ENCODE peak calls at places on chromosomes 16 and 17, in nine cellular contexts. P is CD4-positive, alpha-beta T cell; L is activated CD4-positive, alpha-beta T cell treated with anti-CD3 and anti-CD28 coated beads for 36 hours; B is stimulated activated CD8-positive, alpha-beta memory T cell treated with anti-CD3 and anti-CD28 coated beads, Interleukin-7, amount 100 ng/mL, for 1 hour; K is neural progenitor cell; Q is NCI-H1694 treated with DMSO at 0.1 percent for 48 hours; A is cardiac fibroblast; J is EL; V is amygdala. S is an unnamed sample.

GRCh38 chr17:1898332-1898731 is 68.5 kb downstream of the RPA1 start:
- DNase-seq in L (no peak), K (no peak), Q (no peak), B (no peak), J (no peak), V (no peak), P (no peak), A (no peak), S (no peak)

GRCh38 chr17:933168-934083 is 46.1 kb downstream of the NXN start:
- DNase-seq in P (no peak), B (no peak), J (peak; percentile 98), Q (no peak), V (no peak), K (peak; percentile 61), A (peak; percentile 84), L (no peak), S (no peak)

GRCh38 chr16:70432800-70433455 is 6.0 kb downstream of the ST3GAL2 start:
- DNase-seq in L (no peak), J (peak; percentile 73), Q (no peak), V (no peak), A (no peak), K (no peak), P (no peak), B (no peak), S (peak; percentile 49)

GRCh38 chr16:81376880-81377279 is 62.1 kb downstream of the GAN start:
- DNase-seq in B (no peak), Q (no peak), A (no peak), L (peak; percentile 73), P (no peak), V (no peak), J (no peak), K (no peak), S (no peak)

GRCh38 chr17:2435181-2435741 is 34.4 kb upstream of the MNT start:
- DNase-seq in K (peak; percentile 58), A (no peak), V (peak; percentile 55), L (no peak), B (no peak), P (no peak), J (no peak), Q (peak; percentile 56), S (no peak)

GRCh38 chr16:13402601-13403000 is 501.2 kb downstream of the SHISA9 start:
- DNase-seq in Q (no peak), V (no peak), A (no peak), B (no peak), K (no peak), L (no peak), J (no peak), P (no peak), S (no peak)

GRCh38 chr17:69084911-69085310 is 24.2 kb upstream of the ABCA9 start:
- DNase-seq in J (no peak), Q (no peak), P (no peak), A (peak; percentile 14), K (peak; percentile 68), V (no peak), L (no peak), B (no peak), S (no peak)

GRCh38 chr16:23185661-23186060 is 3.1 kb downstream of the SCNN1G start:
- DNase-seq in K (no peak), V (no peak), B (no peak), L (no peak), A (no peak), P (no peak), Q (peak; percentile 55), J (no peak), S (no peak)

GRCh38 chr17:66923881-66924280 is 40.6 kb upstream of the CACNG4 start:
- DNase-seq in B (no peak), P (no peak), Q (no peak), A (no peak), K (no peak), L (no peak), J (no peak), V (no peak), S (no peak)

GRCh38 chr17:50100480-50100883 is 5.3 kb downstream of the PDK2 start:
- DNase-seq in V (no peak), P (no peak), A (no peak), L (no peak), J (no peak), K (no peak), B (no peak), Q (no peak), S (no peak)

GRCh38 chr17:75073618-75074047 is 14.1 kb upstream of the SLC16A5 start:
- DNase-seq in V (no peak), A (no peak), Q (no peak), J (no peak), P (no peak), B (no peak), K (no peak), L (no peak), S (no peak)

GRCh38 chr17:50219939-50220465 is 18.6 kb upstream of the COL1A1 start:
- DNase-seq in J (peak; percentile 69), K (peak; percentile 90), V (no peak), A (peak; percentile 89), Q (no peak), L (no peak), B (no peak), P (no peak), S (no peak)

GRCh38 chr16:3467920-3468319 is 24.4 kb downstream of the NAA60 start:
- DNase-seq in V (no peak), L (peak; percentile 26), J (peak; percentile 48), A (peak; percentile 47), K (no peak), B (no peak), Q (no peak), P (no peak), S (no peak)

GRCh38 chr17:54307326-54307725 is 484.6 kb downstream of the KIF2B start:
- DNase-seq in V (no peak), B (no peak), J (no peak), L (no peak), Q (no peak), P (no peak), A (peak; percentile 2), K (no peak), S (no peak)

GRCh38 chr17:19753661-19754463 is 5.8 kb upstream of the ALDH3A1 start:
- DNase-seq in Q (peak; percentile 49), K (peak; percentile 26), B (no peak), V (peak; percentile 54), A (no peak), L (no peak), J (peak; percentile 29), P (no peak), S (no peak)

GRCh38 chr17:8832711-8833352 is 33.7 kb upstream of the MFSD6L start:
- DNase-seq in Q (peak; percentile 47), B (no peak), V (no peak), J (peak; percentile 8), A (no peak), K (peak; percentile 75), P (no peak), L (peak; percentile 69), S (no peak)

GRCh38 chr17:81951785-81952684 is 5.0 kb upstream of the MYADML2 start:
- DNase-seq in Q (no peak), K (no peak), L (no peak), J (no peak), A (no peak), P (no peak), B (no peak), V (no peak), S (no peak)

GRCh38 chr16:2614761-2615191 is 67.5 kb upstream of the KCTD5 start:
- DNase-seq in J (no peak), K (no peak), L (peak; percentile 2), Q (no peak), P (no peak), A (no peak), V (no peak), B (no peak), S (no peak)

GRCh38 chr16:70416748-70417616 is 21.9 kb downstream of the ST3GAL2 start:
- DNase-seq in B (no peak), A (no peak), V (no peak), K (no peak), P (no peak), L (no peak), J (no peak), Q (no peak), S (no peak)

GRCh38 chr16:89864421-89864820 is 9.0 kb upstream of the TCF25 start:
- DNase-seq in A (peak; percentile 55), L (peak; percentile 41), P (no peak), V (no peak), J (peak; percentile 37), Q (no peak), B (no peak), K (no peak), S (no peak)

GRCh38 chr17:8532021-8532420 is 96.3 kb downstream of the NDEL1 start:
- DNase-seq in A (peak; percentile 29), L (no peak), J (no peak), Q (no peak), P (no peak), V (no peak), K (no peak), B (no peak), S (no peak)

GRCh38 chr16:16028311-16028999 is 79.0 kb downstream of the ABCC1 start:
- DNase-seq in V (no peak), P (no peak), A (no peak), L (no peak), B (no peak), Q (no peak), J (no peak), K (no peak), S (no peak)

GRCh38 chr17:79563237-79564013 is 47.4 kb downstream of the RBFOX3 start:
- DNase-seq in K (no peak), J (peak; percentile 33), B (no peak), L (no peak), P (no peak), V (no peak), A (peak; percentile 43), Q (no peak), S (no peak)

GRCh38 chr17:13293421-13293820 is 275.6 kb upstream of the ELAC2 start:
- DNase-seq in V (no peak), A (no peak), K (no peak), Q (no peak), P (no peak), B (no peak), J (no peak), L (no peak), S (no peak)

GRCh38 chr16:24139282-24139681 is 116.9 kb upstream of the CACNG3 start:
- DNase-seq in Q (no peak), A (no peak), K (no peak), J (no peak), V (no peak), B (no peak), L (peak; percentile 27), P (no peak), S (no peak)

GRCh38 chr17:77161953-77162352 is 21.2 kb downstream of the SEC14L1 start:
- DNase-seq in J (no peak), Q (no peak), L (no peak), B (no peak), A (no peak), K (no peak), V (no peak), P (no peak), S (no peak)

GRCh38 chr16:71426069-71426879 is 15.6 kb downstream of the TLE7 start:
- DNase-seq in V (no peak), K (peak; percentile 88), B (no peak), L (peak; percentile 66), P (peak; percentile 14), Q (no peak), J (peak; percentile 89), A (peak; percentile 94), S (no peak)

GRCh38 chr17:7407483-7408231 is at the start of gene NLGN2:
- DNase-seq in B (no peak), K (no peak), J (no peak), A (no peak), V (no peak), P (no peak), Q (no peak), L (no peak), S (no peak)

GRCh38 chr16:89410794-89411309 is 79.5 kb downstream of the ANKRD11 start:
- DNase-seq in P (no peak), J (peak; percentile 70), A (peak; percentile 91), K (no peak), B (no peak), Q (no peak), L (peak; percentile 38), V (peak; percentile 65), S (no peak)

GRCh38 chr16:10080031-10080772 is 102.0 kb downstream of the GRIN2A start:
- DNase-seq in J (peak; percentile 95), A (peak; percentile 38), V (peak; percentile 52), K (no peak), L (no peak), P (no peak), Q (no peak), B (no peak), S (no peak)

GRCh38 chr17:72254808-72255449 is 134.1 kb downstream of the SOX9 start:
- DNase-seq in J (peak; percentile 40), A (no peak), Q (no peak), K (no peak), V (no peak), L (no peak), P (no peak), B (no peak), S (no peak)

S was measured in GF-D8.